ENCODE peak calls at places on chromosomes 5 and 9, in seven cellular contexts. Z is left ventricle myocardium inferior, K is heart right ventricle, A is foreskin fibroblast, L is Peyer's patch, R is sigmoid colon, P is kidney epithelial cell. J is an unnamed sample.

GRCh38 chr5:94469889-94470288 is 148.5 kb downstream of the KIAA0825 start:
- DNase-seq in Z (no peak), K (no peak), A (peak), L (no peak), R (no peak), P (peak), J (peak)

GRCh38 chr5:63860379-63860778 is 101.9 kb downstream of the HTR1A start:
- DNase-seq in Z (no peak), K (no peak), A (no peak), L (no peak), R (no peak), P (no peak), J (no peak)

GRCh38 chr9:137970098-137970497 is 92.5 kb downstream of the CACNA1B start:
- DNase-seq in Z (no peak), K (no peak), A (no peak), L (no peak), R (no peak), P (no peak), J (no peak)

GRCh38 chr9:113179839-113180238 is 29.0 kb downstream of the SLC31A2 start:
- DNase-seq in Z (no peak), K (no peak), A (peak), L (no peak), R (no peak), P (no peak), J (no peak)

GRCh38 chr5:41908374-41909079 is 4.4 kb downstream of the RIMOC1 start:
- DNase-seq in Z (no peak), K (no peak), A (peak), L (no peak), R (no peak), P (peak), J (peak)

GRCh38 chr5:124628721-124629596 is 117.5 kb downstream of the ZNF608 start:
- DNase-seq in Z (no peak), K (no peak), A (peak), L (no peak), R (peak), P (peak), J (peak)

GRCh38 chr9:127263244-127263643 is 1.3 kb upstream of the GARNL3 start:
- DNase-seq in Z (no peak), K (no peak), A (no peak), L (no peak), R (no peak), P (no peak), J (no peak)

GRCh38 chr5:180400416-180400815 is 47.3 kb upstream of the GFPT2 start:
- DNase-seq in Z (no peak), K (no peak), A (no peak), L (no peak), R (no peak), P (no peak), J (no peak)

GRCh38 chr5:72943307-72943706 is 12.5 kb upstream of the FCHO2 start:
- DNase-seq in Z (no peak), K (no peak), A (no peak), L (no peak), R (no peak), P (no peak), J (no peak)

GRCh38 chr5:171495122-171495700 is 75.8 kb downstream of the FGF18 start:
- DNase-seq in Z (no peak), K (no peak), A (no peak), L (no peak), R (no peak), P (peak), J (peak)

GRCh38 chr9:17491780-17492179 is 87.1 kb upstream of the SH3GL2 start:
- DNase-seq in Z (no peak), K (no peak), A (no peak), L (no peak), R (no peak), P (no peak), J (no peak)

GRCh38 chr5:133746834-133747233 is 134.5 kb upstream of the FSTL4 start:
- DNase-seq in Z (no peak), K (no peak), A (no peak), L (no peak), R (no peak), P (no peak), J (no peak)

GRCh38 chr9:117719161-117719560 is 15.0 kb downstream of the TLR4 start:
- DNase-seq in Z (no peak), K (no peak), A (no peak), L (no peak), R (no peak), P (no peak), J (no peak)

GRCh38 chr5:159061186-159061796 is 38.4 kb downstream of the EBF1 start:
- DNase-seq in Z (peak), K (peak), A (peak), L (no peak), R (peak), P (peak), J (peak)

GRCh38 chr9:77442436-77442835 is 205.7 kb downstream of the GNA14 start:
- DNase-seq in Z (no peak), K (no peak), A (no peak), L (no peak), R (no peak), P (no peak), J (no peak)

GRCh38 chr9:131627326-131627845 is 82.1 kb downstream of the PRRT1B start:
- DNase-seq in Z (no peak), K (no peak), A (no peak), L (peak), R (no peak), P (no peak), J (peak)

GRCh38 chr9:14752871-14753270 is 30.3 kb upstream of the CER1 start:
- DNase-seq in Z (no peak), K (no peak), A (no peak), L (no peak), R (no peak), P (no peak), J (no peak)

GRCh38 chr5:91556-92263 is at the start of gene PLEKHG4B:
- DNase-seq in Z (no peak), K (no peak), A (no peak), L (no peak), R (no peak), P (no peak), J (no peak)

GRCh38 chr9:77188242-77188641 is 10.9 kb downstream of the VPS13A start:
- DNase-seq in Z (no peak), K (no peak), A (no peak), L (no peak), R (no peak), P (no peak), J (no peak)

GRCh38 chr9:87642330-87643110 is 83.4 kb upstream of the CTSL start:
- DNase-seq in Z (no peak), K (no peak), A (no peak), L (no peak), R (no peak), P (no peak), J (no peak)

GRCh38 chr9:34332370-34332964 is 3.1 kb downstream of the NUDT2 start:
- DNase-seq in Z (no peak), K (no peak), A (no peak), L (no peak), R (no peak), P (peak), J (peak)

GRCh38 chr9:130128782-130129424 is 43.3 kb upstream of the NCS1 start:
- DNase-seq in Z (peak), K (peak), A (peak), L (peak), R (no peak), P (peak), J (peak)

GRCh38 chr5:5155617-5156016 is 15.5 kb downstream of the ADAMTS16 start:
- DNase-seq in Z (no peak), K (no peak), A (no peak), L (no peak), R (no peak), P (no peak), J (no peak)

GRCh38 chr9:135907006-135907434 is 326 bp downstream of the CAMSAP1 start:
- DNase-seq in Z (peak), K (no peak), A (no peak), L (peak), R (peak), P (no peak), J (no peak)

GRCh38 chr9:29564564-29564963 is 1991.3 kb upstream of the C9orf72 start:
- DNase-seq in Z (no peak), K (no peak), A (peak), L (no peak), R (no peak), P (no peak), J (no peak)

GRCh38 chr5:8750100-8750499 is 795.8 kb downstream of the SEMA5A start:
- DNase-seq in Z (no peak), K (no peak), A (no peak), L (no peak), R (no peak), P (no peak), J (no peak)

GRCh38 chr5:170293273-170293672 is 4.3 kb downstream of the LCP2 start:
- DNase-seq in Z (no peak), K (no peak), A (no peak), L (no peak), R (peak), P (no peak), J (no peak)

GRCh38 chr9:4229252-4229651 is 70.6 kb downstream of the GLIS3 start:
- DNase-seq in Z (no peak), K (no peak), A (no peak), L (no peak), R (no peak), P (no peak), J (no peak)

GRCh38 chr5:132405646-132406045 is 36.1 kb downstream of the SLC22A5 start:
- DNase-seq in Z (no peak), K (no peak), A (no peak), L (no peak), R (no peak), P (no peak), J (no peak)

GRCh38 chr9:112777914-112778313 is 27.4 kb downstream of the SNX30 start:
- DNase-seq in Z (no peak), K (no peak), A (no peak), L (no peak), R (no peak), P (peak), J (peak)

GRCh38 chr5:63500242-63500641 is 462.0 kb downstream of the HTR1A start:
- DNase-seq in Z (no peak), K (no peak), A (no peak), L (no peak), R (no peak), P (no peak), J (no peak)

GRCh38 chr5:14741721-14742426 is 77.4 kb downstream of the OTULIN start:
- DNase-seq in Z (no peak), K (no peak), A (no peak), L (no peak), R (no peak), P (no peak), J (no peak)

GRCh38 chr5:147939431-147940114 is 33.2 kb upstream of the C5orf46 start:
- DNase-seq in Z (no peak), K (no peak), A (no peak), L (no peak), R (no peak), P (no peak), J (no peak)

GRCh38 chr5:7894860-7895259 is 25.9 kb downstream of the MTRR start:
- DNase-seq in Z (no peak), K (no peak), A (no peak), L (no peak), R (no peak), P (no peak), J (no peak)

GRCh38 chr5:163565492-163565891 is 60.1 kb downstream of the MAT2B start:
- DNase-seq in Z (no peak), K (no peak), A (no peak), L (no peak), R (no peak), P (no peak), J (no peak)

GRCh38 chr5:5331838-5332237 is 90.6 kb upstream of the ICE1 start:
- DNase-seq in Z (no peak), K (no peak), A (no peak), L (no peak), R (no peak), P (no peak), J (no peak)

DNA sequence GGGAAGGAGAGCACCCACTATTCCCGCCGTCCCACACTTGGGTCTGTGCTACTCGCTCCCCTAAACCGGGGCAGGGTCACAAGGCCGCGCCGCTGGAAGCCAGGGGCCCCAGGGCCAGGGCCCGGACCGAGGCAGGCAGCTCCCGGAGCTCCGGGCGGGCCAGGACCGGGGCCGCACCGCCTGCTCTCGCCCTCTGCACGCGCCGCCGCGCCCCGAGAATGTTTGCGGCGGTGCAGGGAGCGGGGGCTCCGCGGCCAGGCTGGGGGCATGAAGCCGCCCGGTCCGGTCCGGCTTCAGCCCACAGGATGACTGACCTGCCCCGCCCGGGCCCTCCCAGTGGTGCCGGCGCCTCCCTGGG is 412 bp downstream of the CTSV start:
- DNase-seq in Z (no peak), K (no peak), A (no peak), L (no peak), R (no peak), P (no peak), J (no peak)
- TF ChIP-seq CTCF in Z (no peak), K (no peak), A (no peak), L (no peak), R (no peak), P (no peak), J (no peak)

DNA sequence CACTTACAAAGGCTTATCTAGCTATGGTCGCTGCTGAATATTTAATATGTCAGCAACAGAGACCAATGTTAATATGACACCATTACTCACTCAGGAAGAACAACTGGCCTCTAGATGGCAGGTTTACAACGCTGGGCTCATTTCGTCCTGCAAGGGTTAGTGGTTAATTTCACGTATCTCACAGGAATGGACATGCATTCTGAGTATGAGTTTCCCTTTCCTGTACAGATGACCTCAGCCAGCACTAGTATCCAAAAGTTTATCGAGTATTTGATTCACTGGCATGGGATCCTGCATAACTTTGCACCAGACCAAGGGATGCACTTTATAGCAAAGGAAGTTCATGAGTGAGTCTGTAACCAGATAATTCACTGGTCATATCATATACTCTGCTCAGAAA is 8.7 kb upstream of the TRPC7 start:
- DNase-seq in Z (no peak), K (no peak), A (peak), L (no peak), R (no peak), P (no peak), J (no peak)
- TF ChIP-seq CTCF in Z (peak), K (no peak), A (peak), L (peak), R (no peak), P (peak), J (no peak)

DNA sequence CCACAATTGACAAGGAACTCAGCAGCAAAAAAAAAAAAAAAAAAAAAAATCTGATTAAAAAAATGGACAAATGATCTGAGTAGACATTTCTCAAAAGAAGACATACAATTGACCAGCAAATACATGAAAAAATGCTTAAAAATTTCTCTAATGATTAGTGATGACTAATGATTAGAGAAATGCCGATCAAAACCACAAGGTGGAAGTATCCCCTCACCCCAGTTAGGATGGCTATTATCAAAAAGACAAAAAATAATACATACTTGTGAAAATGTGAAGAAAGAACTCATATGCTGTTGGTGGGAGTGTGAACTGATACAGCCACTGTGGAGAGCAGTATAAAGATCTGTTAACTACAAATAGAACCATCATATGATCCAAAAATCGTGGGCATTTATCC is 245.3 kb downstream of the OSTF1 start:
- DNase-seq in Z (no peak), K (no peak), A (no peak), L (no peak), R (no peak), P (no peak), J (no peak)
- TF ChIP-seq CTCF in Z (peak), K (peak), A (no peak), L (peak), R (no peak), P (no peak), J (no peak)

GRCh38 chr5:38794986-38795385 is 50.8 kb upstream of the OSMR start:
- DNase-seq in Z (no peak), K (no peak), A (no peak), L (no peak), R (no peak), P (no peak), J (no peak)
- TF ChIP-seq CTCF in Z (no peak), K (no peak), A (no peak), L (no peak), R (no peak), P (no peak), J (no peak)

GRCh38 chr5:109388407-109388806 is 21.4 kb downstream of the PJA2 start:
- DNase-seq in Z (no peak), K (no peak), A (no peak), L (no peak), R (no peak), P (no peak), J (no peak)
- TF ChIP-seq CTCF in Z (no peak), K (no peak), A (no peak), L (no peak), R (no peak), P (no peak), J (no peak)

DNA sequence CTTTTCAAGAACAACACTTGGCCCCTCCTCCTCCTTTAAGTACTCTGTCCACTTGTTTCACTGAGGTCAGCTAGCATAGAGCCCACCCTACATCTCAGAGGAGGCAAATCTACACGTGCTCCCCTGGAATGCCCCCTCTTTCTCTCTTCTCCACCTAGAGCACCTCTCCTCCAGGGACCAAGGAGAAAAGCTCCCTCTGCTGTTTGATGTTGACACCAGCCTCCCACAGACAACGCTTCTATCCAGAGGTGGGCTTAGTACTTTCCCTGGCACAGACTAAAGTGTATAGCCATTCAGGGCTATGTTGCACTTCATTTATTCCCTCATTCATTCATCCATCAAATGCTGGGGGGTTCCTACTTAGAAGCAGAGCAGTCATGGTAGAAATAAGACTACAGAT is 68.2 kb upstream of the TAF1L start:
- DNase-seq in Z (no peak), K (no peak), A (no peak), L (no peak), R (no peak), P (no peak), J (no peak)
- TF ChIP-seq CTCF in Z (no peak), K (no peak), A (peak), L (no peak), R (no peak), P (peak), J (peak)

GRCh38 chr5:140674211-140674610 is 835 bp upstream of the DND1 start:
- DNase-seq in Z (no peak), K (no peak), A (no peak), L (no peak), R (no peak), P (no peak), J (no peak)
- TF ChIP-seq CTCF in Z (no peak), K (no peak), A (no peak), L (no peak), R (no peak), P (no peak), J (no peak)

GRCh38 chr5:137497396-137498290 is 1.5 kb downstream of the SPOCK1 start:
- DNase-seq in Z (no peak), K (no peak), A (no peak), L (no peak), R (no peak), P (no peak), J (no peak)
- TF ChIP-seq CTCF in Z (no peak), K (no peak), A (no peak), L (no peak), R (no peak), P (peak), J (no peak)

GRCh38 chr5:33628781-33629180 is 188.0 kb downstream of the TARS1 start:
- DNase-seq in Z (no peak), K (no peak), A (no peak), L (no peak), R (no peak), P (no peak), J (no peak)
- TF ChIP-seq CTCF in Z (no peak), K (no peak), A (no peak), L (no peak), R (no peak), P (no peak), J (no peak)

J was measured in AG10803.